ENCODE peak calls at places on chromosome 7, in five cellular contexts. E is epithelial cell of esophagus, P is heart right ventricle, D is AG10803, I is A549. H is an unnamed sample.
A peak's percentile ranks its signal among the peaks of the same experiment; 100 is the strongest.

GRCh38 chr7:34675749-34676374 is 17.8 kb downstream of the NPSR1 start:
- DNase-seq in E (peak; percentile 34), P (no peak), D (peak; percentile 7), I (peak; percentile 48), H (peak; percentile 34)

GRCh38 chr7:18520450-18521235 is 25.1 kb downstream of the HDAC9 start:
- DNase-seq in E (peak; percentile 50), P (no peak), D (peak; percentile 71), I (no peak), H (peak; percentile 38)

GRCh38 chr7:75967573-75967997 is 26.8 kb downstream of the TMEM120A start:
- DNase-seq in E (no peak), P (peak; percentile 73), D (peak; percentile 39), I (no peak), H (no peak)

GRCh38 chr7:151657173-151657572 is 137.5 kb upstream of the RHEB start:
- DNase-seq in E (no peak), P (peak; percentile 30), D (no peak), I (no peak), H (peak; percentile 44)

GRCh38 chr7:70338061-70338460 is 739.8 kb downstream of the AUTS2 start:
- DNase-seq in E (no peak), P (no peak), D (no peak), I (no peak), H (no peak)

GRCh38 chr7:72317335-72317734 is 94.8 kb downstream of the CALN1 start:
- DNase-seq in E (no peak), P (no peak), D (no peak), I (no peak), H (no peak)

GRCh38 chr7:92680458-92680857 is 90.3 kb upstream of the FAM133B start:
- DNase-seq in E (no peak), P (no peak), D (peak; percentile 31), I (no peak), H (no peak)

GRCh38 chr7:54831046-54831643 is 72.1 kb upstream of the SEC61G start:
- DNase-seq in E (peak; percentile 92), P (no peak), D (no peak), I (peak; percentile 58), H (peak; percentile 79)

GRCh38 chr7:47956220-47956619 is 8.0 kb upstream of the PKD1L1 start:
- DNase-seq in E (no peak), P (no peak), D (no peak), I (no peak), H (no peak)

GRCh38 chr7:104241581-104241980 is 33.8 kb upstream of the ORC5 start:
- DNase-seq in E (no peak), P (no peak), D (no peak), I (no peak), H (no peak)

GRCh38 chr7:40827217-40828085 is 692.6 kb downstream of the SUGCT start:
- DNase-seq in E (peak; percentile 66), P (no peak), D (peak; percentile 90), I (no peak), H (peak; percentile 25)

GRCh38 chr7:20786779-20787651 is at the start of gene SP8:
- DNase-seq in E (peak; percentile 53), P (no peak), D (no peak), I (peak; percentile 48), H (peak; percentile 62)

GRCh38 chr7:101124376-101125056 is 2.4 kb upstream of the SERPINE1 start:
- DNase-seq in E (peak; percentile 62), P (no peak), D (peak; percentile 92), I (peak; percentile 76), H (peak; percentile 58)

GRCh38 chr7:105189859-105190492 is 176.0 kb downstream of the KMT2E start:
- DNase-seq in E (peak; percentile 43), P (no peak), D (no peak), I (no peak), H (no peak)

GRCh38 chr7:113890326-113891030 is 28.3 kb downstream of the PPP1R3A start:
- DNase-seq in E (peak; percentile 22), P (no peak), D (no peak), I (no peak), H (no peak)

GRCh38 chr7:69622014-69622818 is 23.9 kb downstream of the AUTS2 start:
- DNase-seq in E (no peak), P (no peak), D (no peak), I (no peak), H (no peak)

GRCh38 chr7:151615784-151616183 is 96.1 kb upstream of the RHEB start:
- DNase-seq in E (no peak), P (no peak), D (no peak), I (no peak), H (no peak)

GRCh38 chr7:96596120-96596826 is 113.4 kb downstream of the SEM1 start:
- DNase-seq in E (peak; percentile 64), P (no peak), D (peak; percentile 13), I (no peak), H (peak; percentile 27)

GRCh38 chr7:136389933-136390332 is 412.8 kb upstream of the MTPN start:
- DNase-seq in E (peak; percentile 39), P (no peak), D (no peak), I (no peak), H (no peak)

GRCh38 chr7:92790987-92791386 is 45.4 kb downstream of the CDK6 start:
- DNase-seq in E (peak; percentile 21), P (no peak), D (peak; percentile 89), I (no peak), H (peak; percentile 61)

GRCh38 chr7:112833082-112833481 is 42.9 kb upstream of the TMEM168 start:
- DNase-seq in E (no peak), P (no peak), D (no peak), I (no peak), H (no peak)

GRCh38 chr7:36762394-36762793 is 38.1 kb upstream of the AOAH start:
- DNase-seq in E (no peak), P (no peak), D (no peak), I (no peak), H (no peak)

GRCh38 chr7:1638113-1638726 is 31.9 kb upstream of the ELFN1 start:
- DNase-seq in E (no peak), P (no peak), D (no peak), I (no peak), H (no peak)

GRCh38 chr7:138431517-138431916 is 28.5 kb upstream of the TRIM24 start:
- DNase-seq in E (peak; percentile 70), P (no peak), D (no peak), I (no peak), H (no peak)

GRCh38 chr7:131231381-131232220 is 96.1 kb upstream of the MKLN1 start:
- DNase-seq in E (no peak), P (peak; percentile 58), D (peak; percentile 75), I (no peak), H (peak; percentile 57)

GRCh38 chr7:142855756-142856564 is 1.1 kb downstream of the EPHB6 start:
- DNase-seq in E (peak; percentile 22), P (no peak), D (peak; percentile 37), I (no peak), H (peak; percentile 93)

GRCh38 chr7:27922907-27923306 is 182.9 kb downstream of the TAX1BP1 start:
- DNase-seq in E (no peak), P (peak; percentile 22), D (no peak), I (no peak), H (no peak)

GRCh38 chr7:35758421-35758820 is 42.4 kb upstream of the SEPTIN7 start:
- DNase-seq in E (no peak), P (no peak), D (no peak), I (peak; percentile 16), H (no peak)

GRCh38 chr7:50940621-50941020 is 157.9 kb upstream of the GRB10 start:
- DNase-seq in E (no peak), P (no peak), D (peak; percentile 61), I (no peak), H (peak; percentile 27)

GRCh38 chr7:121490309-121490708 is 94.2 kb upstream of the FAM3C start:
- DNase-seq in E (no peak), P (no peak), D (no peak), I (no peak), H (no peak)

GRCh38 chr7:121489440-121489839 is 93.3 kb upstream of the FAM3C start:
- DNase-seq in E (no peak), P (no peak), D (no peak), I (no peak), H (no peak)

GRCh38 chr7:121498816-121499215 is 102.7 kb upstream of the FAM3C start:
- DNase-seq in E (no peak), P (no peak), D (no peak), I (no peak), H (no peak)

GRCh38 chr7:121494531-121494930 is 98.4 kb upstream of the FAM3C start:
- DNase-seq in E (no peak), P (no peak), D (no peak), I (no peak), H (no peak)

DNA sequence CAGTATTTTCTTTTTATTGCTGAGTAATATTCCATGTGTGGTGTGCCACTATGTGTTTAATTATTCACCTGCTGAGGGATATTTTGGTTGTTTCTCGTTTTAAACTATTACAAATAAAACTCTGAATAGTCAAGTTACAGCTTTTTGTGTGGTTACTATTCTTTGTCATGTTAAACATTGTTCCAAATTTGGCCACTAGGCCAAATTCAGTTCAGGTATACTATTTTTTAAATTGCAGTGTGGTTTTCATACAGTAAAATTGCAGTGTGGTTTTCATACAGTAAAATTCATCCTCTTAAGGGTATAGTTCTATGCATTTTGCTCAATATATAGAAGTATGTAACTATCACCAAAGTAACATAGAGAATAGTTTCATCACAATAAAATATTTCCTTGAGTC is 97.4 kb upstream of the FAM3C start:
- DNase-seq in E (no peak), P (no peak), D (no peak), I (no peak), H (no peak)
- TF ChIP-seq CTCF in E (no peak), P (no peak), D (no peak), I (no peak), H (no peak)

DNA sequence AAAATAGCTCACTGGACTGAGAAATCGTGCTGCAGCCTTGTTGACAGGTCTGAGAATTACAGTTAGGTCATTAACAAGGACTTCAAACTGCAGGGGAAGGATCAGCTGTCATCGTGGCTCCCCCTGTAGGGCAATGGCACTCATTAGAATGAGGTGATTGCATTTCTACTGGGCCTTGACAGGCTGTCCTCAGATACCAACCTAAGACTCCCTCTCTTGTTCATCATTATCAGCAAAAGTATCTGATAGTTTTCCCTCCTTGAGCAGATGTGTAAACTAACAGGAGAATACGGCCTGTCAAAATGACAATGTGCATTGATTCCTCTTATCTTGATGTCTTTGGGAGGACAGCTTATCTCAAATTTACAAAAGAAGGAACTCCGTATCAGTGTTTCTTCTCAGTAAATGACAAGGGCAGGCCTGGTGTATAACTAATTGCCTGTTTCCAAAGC is 648.5 kb upstream of the LRRN3 start:
- DNase-seq in E (peak; percentile 74), P (peak; percentile 6), D (no peak), I (peak; percentile 19), H (peak; percentile 71)
- TF ChIP-seq CTCF in E (peak; percentile 76), P (peak; percentile 40), D (no peak), I (peak; percentile 35), H (peak; percentile 77)

GRCh38 chr7:13179011-13179574 is 491.7 kb downstream of the ARL4A start:
- DNase-seq in E (peak; percentile 10), P (no peak), D (no peak), I (no peak), H (peak; percentile 23)
- TF ChIP-seq CTCF in E (no peak), P (peak; percentile 55), D (peak; percentile 20), I (peak; percentile 30), H (no peak)

GRCh38 chr7:127882313-127882920 is 148.8 kb downstream of the LRRC4 start:
- DNase-seq in E (no peak), P (no peak), D (no peak), I (no peak), H (no peak)

GRCh38 chr7:127885843-127886242 is 145.4 kb downstream of the LRRC4 start:
- DNase-seq in E (peak; percentile 55), P (peak; percentile 20), D (peak; percentile 84), I (no peak), H (peak; percentile 54)

GRCh38 chr7:127886248-127886647 is 145.0 kb downstream of the LRRC4 start:
- DNase-seq in E (no peak), P (no peak), D (peak; percentile 52), I (no peak), H (no peak)

GRCh38 chr7:127885222-127885772 is 145.9 kb downstream of the LRRC4 start:
- DNase-seq in E (no peak), P (no peak), D (no peak), I (no peak), H (no peak)

GRCh38 chr7:127884066-127884559 is 147.1 kb downstream of the LRRC4 start:
- DNase-seq in E (no peak), P (no peak), D (no peak), I (no peak), H (no peak)
- TF ChIP-seq CTCF in E (no peak), P (no peak), D (no peak), I (no peak), H (no peak)